ENCODE peak calls at places on chromosomes 11 and 22, in six cellular contexts. F is kidney glomerular epithelial cell; C is ovary; N is aorta; J is anterior cingulate cortex; P is activated T-cell treated with anti-CD3 and anti-CD28 coated beads, Interleukin-2, amount 50 U/mL, for 72 hours. T is an unnamed sample.

GRCh38 chr11:16603890-16604783 is 134.3 kb upstream of the C11orf58 start:
- DNase-seq in F (no peak), C (peak), N (peak), J (no peak), P (no peak), T (no peak)

GRCh38 chr11:78810489-78811090 is 235.9 kb upstream of the NARS2 start:
- DNase-seq in F (no peak), C (peak), N (no peak), J (no peak), P (no peak), T (no peak)

GRCh38 chr11:57546869-57547518 is 9.6 kb downstream of the SMTNL1 start:
- DNase-seq in F (peak), C (no peak), N (peak), J (no peak), P (no peak), T (no peak)

GRCh38 chr22:28146401-28147304 is 227.6 kb upstream of the PITPNB start:
- DNase-seq in F (no peak), C (no peak), N (no peak), J (no peak), P (no peak), T (no peak)

GRCh38 chr11:20599424-20600346 is at the start of gene SLC6A5:
- DNase-seq in F (peak), C (peak), N (no peak), J (no peak), P (peak), T (no peak)

GRCh38 chr11:19268901-19269300 is 28.2 kb upstream of the E2F8 start:
- DNase-seq in F (no peak), C (no peak), N (no peak), J (no peak), P (no peak), T (no peak)

GRCh38 chr22:46308283-46308988 is 11.8 kb downstream of the GTSE1 start:
- DNase-seq in F (no peak), C (no peak), N (peak), J (no peak), P (no peak), T (no peak)

GRCh38 chr11:125364085-125364822 is 131.8 kb downstream of the FEZ1 start:
- DNase-seq in F (peak), C (no peak), N (no peak), J (no peak), P (no peak), T (no peak)

GRCh38 chr11:43537831-43538230 is 142.7 kb upstream of the HSD17B12 start:
- DNase-seq in F (no peak), C (no peak), N (no peak), J (no peak), P (no peak), T (no peak)

GRCh38 chr11:41306435-41306834 is 153.0 kb downstream of the LRRC4C start:
- DNase-seq in F (no peak), C (no peak), N (no peak), J (no peak), P (no peak), T (no peak)

T was measured in T-helper 2 cell treated with Interferon-gamma antibody and Interleukin-4, amounts not matched to agents 5 μg/mL and 100 μg/mL, for 36 hours.